ENCODE peak calls at places on chromosome 20, in four cellular contexts. K, A, I and U are unnamed samples.

GRCh38 chr20:3786126-3786484 is 435 bp downstream of the CENPB start:
- DNase-seq in K (peak), I (peak), A (peak), U (no peak)

GRCh38 chr20:9409981-9410380 is 104.4 kb upstream of the LAMP5 start:
- DNase-seq in I (no peak), K (no peak), A (no peak), U (no peak)

GRCh38 chr20:13552061-13552460 is 86.7 kb downstream of the TASP1 start:
- DNase-seq in A (no peak), I (no peak), K (no peak), U (no peak)

GRCh38 chr20:63501818-63502670 is 3.2 kb upstream of the EEF1A2 start:
- DNase-seq in K (peak), I (no peak), A (no peak), U (no peak)

GRCh38 chr20:10376271-10377075 is 57.5 kb downstream of the MKKS start:
- DNase-seq in K (no peak), A (no peak), I (no peak), U (no peak)

GRCh38 chr20:41619360-41620115 is 1.4 kb upstream of the CHD6 start:
- DNase-seq in K (peak), I (no peak), A (no peak), U (no peak)

GRCh38 chr20:38673261-38673660 is 51.0 kb upstream of the SLC32A1 start:
- DNase-seq in A (no peak), K (no peak), I (no peak), U (no peak)

GRCh38 chr20:17912916-17913315 is 55.7 kb downstream of the SNX5 start:
- DNase-seq in I (no peak), K (no peak), A (no peak), U (no peak)

GRCh38 chr20:2878515-2878914 is 5.2 kb downstream of the PTPRA start:
- DNase-seq in I (no peak), K (no peak), A (no peak), U (no peak)

GRCh38 chr20:3413393-3413889 is 6.0 kb upstream of the DNAAF9 start:
- DNase-seq in I (no peak), K (no peak), A (no peak), U (no peak)

GRCh38 chr20:2364014-2364413 is 16.7 kb upstream of the TGM6 start:
- DNase-seq in A (no peak), K (no peak), I (no peak), U (no peak)

GRCh38 chr20:9256359-9256758 is 187.5 kb downstream of the PLCB4 start:
- DNase-seq in K (no peak), I (no peak), A (no peak), U (no peak)

GRCh38 chr20:2756056-2756611 is 44.3 kb downstream of the CPXM1 start:
- DNase-seq in K (peak), I (peak), A (peak), U (no peak)

GRCh38 chr20:64063389-64064144 is 569 bp downstream of the TCEA2 start:
- DNase-seq in K (peak), A (no peak), I (no peak), U (no peak)

GRCh38 chr20:57437672-57438330 is 46.6 kb downstream of the RBM38 start:
- DNase-seq in A (no peak), K (no peak), I (no peak), U (no peak)

GRCh38 chr20:3798405-3798768 is 2.3 kb downstream of the CDC25B start:
- DNase-seq in I (no peak), A (no peak), K (no peak), U (no peak)

GRCh38 chr20:768426-768978 is at the start of gene SLC52A3:
- DNase-seq in I (no peak), A (peak), K (no peak), U (no peak)

GRCh38 chr20:21027569-21027968 is 78.6 kb downstream of the LINC00237 start:
- DNase-seq in I (no peak), K (peak), A (no peak), U (no peak)

GRCh38 chr20:58075980-58076749 is 152.3 kb downstream of the ANKRD60 start:
- DNase-seq in K (peak), I (no peak), A (no peak), U (peak)

GRCh38 chr20:37275125-37275524 is 13.5 kb upstream of the GHRH start:
- DNase-seq in K (no peak), A (no peak), I (no peak), U (no peak)

GRCh38 chr20:37273988-37274387 is 12.4 kb upstream of the GHRH start:
- DNase-seq in I (no peak), K (no peak), A (no peak), U (no peak)

GRCh38 chr20:37277253-37277593 is 12.2 kb upstream of the MANBAL start:
- DNase-seq in K (no peak), I (no peak), A (no peak), U (no peak)

GRCh38 chr20:37278966-37279590 is 10.4 kb upstream of the MANBAL start:
- DNase-seq in K (no peak), I (no peak), A (no peak), U (no peak)

DNA sequence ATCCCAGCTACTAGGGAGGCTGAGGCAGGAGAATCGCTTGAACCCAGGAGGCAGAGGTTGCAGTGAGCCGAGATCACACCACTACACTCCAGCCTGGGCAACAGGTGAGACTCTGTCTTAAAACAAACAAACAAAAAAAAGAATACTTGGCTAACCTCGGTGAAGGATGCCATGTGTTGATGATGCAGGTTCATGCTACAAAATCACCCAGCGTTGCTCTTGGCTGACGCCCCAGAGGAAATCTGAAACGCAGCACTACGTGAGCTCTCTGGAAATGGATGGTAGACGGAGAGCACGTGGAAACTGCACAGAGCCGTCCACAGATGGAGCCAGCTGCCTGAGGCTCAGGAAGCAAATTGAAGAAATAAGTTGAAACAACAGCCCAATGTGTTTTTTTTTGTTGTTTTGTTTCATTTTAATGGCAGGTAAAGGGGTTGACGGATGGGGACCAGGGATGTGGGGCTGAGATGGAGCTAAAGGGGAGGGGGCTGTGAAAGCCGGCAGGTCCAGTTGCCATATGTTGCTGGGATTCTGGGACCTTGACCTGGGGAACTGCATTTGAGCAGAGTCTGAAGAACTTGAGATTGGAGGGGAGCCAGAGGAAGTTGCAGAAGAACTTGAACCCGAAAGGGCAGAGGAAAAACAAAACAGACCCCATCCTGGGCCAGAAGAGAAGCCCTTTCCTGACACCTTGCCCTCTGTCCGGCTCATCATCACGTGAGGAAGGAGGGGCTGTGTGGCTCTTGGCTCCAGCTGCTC is 12.8 kb upstream of the MANBAL start:
- DNase-seq in I (no peak), K (peak), A (peak), U (no peak)
- TF ChIP-seq CTCF in I (no peak), K (peak), A (no peak), U (no peak)

GRCh38 chr20:37567331-37567665 is 39.6 kb upstream of the BLCAP start:
- DNase-seq in K (no peak), A (no peak), I (peak), U (no peak)
- H3K4me3 ChIP-seq in K (no peak), A (no peak), I (no peak), U (no peak)

GRCh38 chr20:34363062-34364012 is at the start of gene ITCH:
- DNase-seq in A (peak), K (peak), I (peak), U (peak)
- H3K27ac ChIP-seq in A (peak), K (peak), I (peak), U (peak)

GRCh38 chr20:52569201-52569600 is 377.6 kb upstream of the ZFP64 start:
- DNase-seq in K (no peak), I (no peak), A (no peak), U (no peak)
- TF ChIP-seq CTCF in K (no peak), I (no peak), A (no peak), U (no peak)

GRCh38 chr20:4819901-4820300 is 98.2 kb downstream of the PRND start:
- DNase-seq in I (peak), A (no peak), K (no peak), U (no peak)

GRCh38 chr20:4815618-4816017 is 93.9 kb downstream of the PRND start:
- DNase-seq in A (no peak), I (peak), K (no peak), U (no peak)

GRCh38 chr20:4817230-4817671 is 95.5 kb downstream of the PRND start:
- DNase-seq in K (no peak), A (no peak), I (no peak), U (no peak)

GRCh38 chr20:4820833-4821518 is 99.3 kb downstream of the PRND start:
- DNase-seq in K (no peak), A (peak), I (peak), U (no peak)

DNA sequence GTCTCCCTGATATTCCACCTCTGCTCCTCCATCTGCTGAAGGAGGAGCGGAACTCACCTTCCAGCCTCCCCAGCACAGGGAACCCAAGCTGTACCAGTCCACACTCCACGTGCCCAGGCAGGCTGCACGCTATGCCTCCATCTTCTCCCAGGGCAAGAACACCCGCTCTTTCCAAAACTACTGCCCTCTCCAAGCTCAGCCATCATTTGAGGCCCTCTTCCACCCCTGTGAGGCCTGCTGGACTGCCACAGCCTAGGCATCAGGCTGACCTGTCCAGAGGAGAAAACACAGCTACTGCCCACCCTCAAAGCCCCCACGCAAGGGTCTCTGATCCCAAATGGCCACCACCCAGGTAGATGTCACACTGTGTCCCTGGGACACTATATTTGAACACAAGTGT is 99.9 kb downstream of the PRND start:
- DNase-seq in A (no peak), I (no peak), K (no peak), U (no peak)
- H3K4me3 ChIP-seq in A (no peak), I (peak), K (no peak), U (peak)

DNA sequence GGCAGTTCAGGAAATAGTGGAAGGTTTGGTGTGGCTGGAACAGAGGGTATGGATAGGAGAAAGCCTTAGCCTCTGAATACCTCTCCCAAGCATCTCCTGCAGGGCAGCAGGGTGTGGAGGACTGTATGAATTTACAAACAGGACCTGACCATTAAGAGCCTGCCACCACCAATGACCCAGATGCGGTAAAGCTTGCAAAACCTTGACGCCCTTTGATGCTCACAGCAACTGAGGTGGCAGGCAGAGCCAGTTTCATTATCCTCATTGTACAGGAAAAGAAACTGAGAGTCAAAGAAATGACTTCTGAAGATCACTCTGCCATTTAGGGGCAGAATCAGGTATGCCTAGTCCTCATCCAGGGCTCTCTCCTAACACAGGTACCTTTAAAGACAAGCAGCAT is 2.4 kb downstream of the HM13 start:
- DNase-seq in K (no peak), I (no peak), A (no peak), U (no peak)
- H3K27ac ChIP-seq in K (peak), I (peak), A (no peak), U (no peak)

GRCh38 chr20:47854687-47855212 is 69.5 kb upstream of the SULF2 start:
- DNase-seq in K (peak), A (peak), I (no peak), U (no peak)
- TF ChIP-seq CTCF in K (peak), A (peak), I (no peak), U (no peak)

GRCh38 chr20:62474585-62475026 is 1.2 kb downstream of the GATA5 start:
- DNase-seq in K (no peak), I (no peak), A (no peak), U (no peak)

GRCh38 chr20:62475027-62475818 is 572 bp downstream of the GATA5 start:
- DNase-seq in I (no peak), K (no peak), A (no peak), U (no peak)

GRCh38 chr20:62473200-62473585 is 2.6 kb downstream of the GATA5 start:
- DNase-seq in A (no peak), I (no peak), K (no peak), U (no peak)

GRCh38 chr20:62472343-62473199 is 3.2 kb downstream of the GATA5 start:
- DNase-seq in A (no peak), K (no peak), I (no peak), U (no peak)

GRCh38 chr20:62473717-62474584 is 1.8 kb downstream of the GATA5 start:
- DNase-seq in I (no peak), A (no peak), K (no peak), U (no peak)
- H3K4me3 ChIP-seq in I (no peak), A (no peak), K (no peak), U (peak)

GRCh38 chr20:59623133-59623532 is 18.8 kb downstream of the PHACTR3 start:
- DNase-seq in K (no peak), A (no peak), I (no peak), U (no peak)
- H3K27ac ChIP-seq in K (no peak), A (no peak), I (no peak), U (no peak)

GRCh38 chr20:43925215-43925614 is 10.6 kb downstream of the TOX2 start:
- DNase-seq in I (no peak), A (no peak), K (no peak), U (no peak)

GRCh38 chr20:43926691-43927090 is 12.0 kb downstream of the TOX2 start:
- DNase-seq in K (no peak), A (no peak), I (no peak), U (no peak)

GRCh38 chr20:43923917-43924316 is 9.3 kb downstream of the TOX2 start:
- DNase-seq in I (no peak), A (no peak), K (no peak), U (no peak)

GRCh38 chr20:43926287-43926686 is 11.6 kb downstream of the TOX2 start:
- DNase-seq in K (no peak), A (no peak), I (no peak), U (no peak)

DNA sequence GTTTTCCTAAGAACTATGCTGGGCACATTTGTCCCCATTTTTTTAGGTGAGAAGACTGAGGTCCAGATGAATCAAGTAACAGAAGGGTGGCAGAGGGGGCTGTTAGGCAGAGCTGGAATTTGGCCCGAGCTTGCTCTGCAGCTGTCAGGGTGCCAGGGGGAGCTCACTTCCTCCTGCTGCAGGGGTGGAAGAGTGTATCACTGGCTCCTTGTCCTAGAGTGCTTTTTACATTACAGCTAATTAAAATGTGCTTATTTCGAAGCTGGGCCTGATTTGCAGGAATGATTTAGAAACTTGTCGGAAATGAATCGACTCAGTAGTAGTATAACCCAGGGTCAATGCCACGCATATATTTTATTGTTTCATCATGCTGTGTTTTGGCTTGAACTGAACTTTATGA is 11.1 kb downstream of the TOX2 start:
- DNase-seq in I (no peak), A (no peak), K (peak), U (no peak)
- TF ChIP-seq CTCF in I (no peak), A (no peak), K (no peak), U (no peak)